ENCODE peak calls at places on chromosomes 13 and 19, in eight cellular contexts. A, Q, P, E, Z, C, M and T are unnamed samples.

GRCh38 chr13:97975851-97976550 is 22.5 kb downstream of the IPO5 start:
- DNase-seq in E (peak), Q (peak), P (peak), Z (peak), M (peak), A (peak), C (peak), T (peak)

GRCh38 chr13:105914637-105915036 is 620.8 kb downstream of the EFNB2 start:
- DNase-seq in E (no peak), Z (peak), M (no peak), Q (no peak), P (peak), A (no peak), C (no peak), T (peak)

GRCh38 chr19:1944088-1944915 is 3.3 kb downstream of the CSNK1G2 start:
- DNase-seq in Q (no peak), M (peak), P (no peak), E (peak), Z (no peak), A (no peak), C (no peak), T (no peak)

GRCh38 chr13:29511980-29512379 is 83.5 kb downstream of the SLC7A1 start:
- DNase-seq in A (no peak), M (no peak), C (no peak), P (no peak), Z (no peak), E (no peak), Q (no peak), T (peak)

GRCh38 chr13:87680298-87680697 is 9.1 kb downstream of the SLITRK5 start:
- DNase-seq in P (no peak), E (no peak), A (no peak), Z (no peak), C (no peak), Q (no peak), M (peak), T (no peak)

GRCh38 chr19:57350877-57351805 is at the start of gene ZNF304:
- DNase-seq in Q (peak), Z (peak), C (peak), P (peak), E (peak), M (peak), A (peak), T (peak)

GRCh38 chr13:83878691-83879410 is 3.4 kb downstream of the SLITRK1 start:
- DNase-seq in P (no peak), Q (no peak), Z (peak), E (peak), C (no peak), M (no peak), A (no peak), T (no peak)

GRCh38 chr19:3671680-3672574 is 28.3 kb downstream of the PIP5K1C start:
- DNase-seq in P (peak), E (peak), Z (peak), M (peak), Q (no peak), C (no peak), A (peak), T (peak)

GRCh38 chr19:41588497-41589209 is 12.7 kb downstream of the CEACAM21 start:
- DNase-seq in Z (peak), A (no peak), P (peak), C (no peak), E (no peak), Q (no peak), M (peak), T (peak)

GRCh38 chr13:99214232-99214631 is 13.6 kb downstream of the UBAC2 start:
- DNase-seq in C (no peak), A (peak), P (no peak), Q (no peak), E (no peak), Z (no peak), M (no peak), T (no peak)

GRCh38 chr13:110455941-110456340 is 105.6 kb downstream of the RAB20 start:
- DNase-seq in A (peak), M (peak), E (peak), Z (peak), Q (peak), P (peak), C (peak), T (peak)

GRCh38 chr13:29886446-29886845 is 36.0 kb upstream of the UBL3 start:
- DNase-seq in Q (no peak), E (no peak), C (no peak), Z (no peak), A (peak), M (no peak), P (no peak), T (no peak)

GRCh38 chr13:100566543-100566942 is 22.0 kb downstream of the GGACT start:
- DNase-seq in A (no peak), Q (no peak), C (no peak), M (no peak), P (peak), Z (no peak), E (no peak), T (peak)